ENCODE peak calls at places on chromosomes 3 and 15, in nine cellular contexts. T, Q, G, J, K, R, W, H and S are unnamed samples.

GRCh38 chr15:73078722-73079121 is 26.5 kb downstream of the NEO1 start:
- DNase-seq in T (no peak), Q (no peak), G (peak; percentile 9), J (peak; percentile 80), K (no peak), R (no peak), W (no peak), H (no peak), S (peak; percentile 79)

GRCh38 chr3:141392416-141392815 is 24.1 kb downstream of the ZBTB38 start:
- DNase-seq in T (no peak), Q (no peak), G (no peak), J (no peak), K (no peak), R (no peak), W (no peak), H (no peak), S (no peak)

GRCh38 chr3:15010664-15011063 is 54.5 kb downstream of the MRPS25 start:
- DNase-seq in T (no peak), Q (no peak), G (no peak), J (no peak), K (no peak), R (no peak), W (no peak), H (no peak), S (no peak)

GRCh38 chr15:52789008-52789600 is 1.0 kb downstream of the ONECUT1 start:
- DNase-seq in T (no peak), Q (no peak), G (no peak), J (no peak), K (no peak), R (no peak), W (no peak), H (no peak), S (no peak)

GRCh38 chr15:28273468-28273867 is 48.5 kb downstream of the HERC2 start:
- DNase-seq in T (no peak), Q (no peak), G (no peak), J (peak; percentile 32), K (no peak), R (no peak), W (no peak), H (no peak), S (no peak)

GRCh38 chr3:143718463-143718862 is 129.8 kb downstream of the SLC9A9 start:
- DNase-seq in T (no peak), Q (no peak), G (no peak), J (no peak), K (no peak), R (no peak), W (no peak), H (no peak), S (no peak)

GRCh38 chr15:65981837-65982696 is 112.8 kb downstream of the RAB11A start:
- DNase-seq in T (peak; percentile 79), Q (peak; percentile 55), G (no peak), J (peak; percentile 6), K (peak; percentile 41), R (peak; percentile 19), W (no peak), H (no peak), S (peak; percentile 75)

GRCh38 chr3:1207904-1208303 is 115.1 kb downstream of the CNTN6 start:
- DNase-seq in T (no peak), Q (no peak), G (no peak), J (no peak), K (no peak), R (no peak), W (no peak), H (no peak), S (no peak)

GRCh38 chr3:126959921-126960603 is 22.9 kb upstream of the PLXNA1 start:
- DNase-seq in T (no peak), Q (no peak), G (no peak), J (peak; percentile 86), K (no peak), R (no peak), W (no peak), H (no peak), S (no peak)

GRCh38 chr15:92095691-92096090 is 242.2 kb downstream of the SLCO3A1 start:
- DNase-seq in T (no peak), Q (no peak), G (no peak), J (no peak), K (no peak), R (peak; percentile 15), W (no peak), H (no peak), S (peak; percentile 12)

GRCh38 chr3:162492446-162493081 is 996.0 kb downstream of the OTOL1 start:
- DNase-seq in T (no peak), Q (no peak), G (peak; percentile 69), J (peak; percentile 79), K (no peak), R (no peak), W (no peak), H (no peak), S (no peak)

GRCh38 chr15:66288796-66289195 is 4.6 kb upstream of the DIS3L start:
- DNase-seq in T (no peak), Q (no peak), G (no peak), J (peak; percentile 72), K (no peak), R (no peak), W (no peak), H (no peak), S (no peak)

GRCh38 chr3:46663611-46664135 is 29.8 kb downstream of the ALS2CL start:
- DNase-seq in T (no peak), Q (no peak), G (no peak), J (peak; percentile 14), K (no peak), R (no peak), W (no peak), H (no peak), S (peak; percentile 51)

GRCh38 chr3:171028025-171028778 is 1.7 kb upstream of the SLC2A2 start:
- DNase-seq in T (peak; percentile 5), Q (no peak), G (peak; percentile 72), J (peak; percentile 93), K (peak; percentile 8), R (no peak), W (peak; percentile 2), H (peak; percentile 71), S (peak; percentile 16)

GRCh38 chr3:30657914-30658313 is 51.5 kb downstream of the TGFBR2 start:
- DNase-seq in T (peak; percentile 53), Q (no peak), G (no peak), J (peak; percentile 59), K (no peak), R (no peak), W (no peak), H (no peak), S (no peak)

GRCh38 chr3:190017575-190018288 is 103.0 kb downstream of the P3H2 start:
- DNase-seq in T (no peak), Q (peak; percentile 12), G (no peak), J (peak; percentile 88), K (no peak), R (no peak), W (no peak), H (no peak), S (no peak)

GRCh38 chr15:32974691-32975090 is 219.8 kb downstream of the FMN1 start:
- DNase-seq in T (no peak), Q (no peak), G (no peak), J (peak; percentile 67), K (no peak), R (no peak), W (no peak), H (no peak), S (no peak)

GRCh38 chr3:189325454-189325853 is 153.7 kb downstream of the TPRG1 start:
- DNase-seq in T (no peak), Q (no peak), G (no peak), J (no peak), K (no peak), R (no peak), W (no peak), H (no peak), S (no peak)